ENCODE peak calls at places on chromosomes 7 and 10, in five cellular contexts. I is AG04450, Q is A549, S is uterus, C is cardiac muscle cell. Z is an unnamed sample.

GRCh38 chr7:137923380-137923779 is 76.6 kb upstream of the DGKI start:
- DNase-seq in I (no peak), Q (peak; percentile 15), S (no peak), C (no peak), Z (no peak)

GRCh38 chr10:14653271-14654161 is 121.2 kb downstream of the FAM107B start:
- DNase-seq in I (peak; percentile 38), Q (peak; percentile 86), S (peak; percentile 43), C (peak; percentile 87), Z (peak; percentile 47)

GRCh38 chr7:133429371-133429770 is 176.5 kb downstream of the EXOC4 start:
- DNase-seq in I (no peak), Q (no peak), S (no peak), C (peak; percentile 62), Z (no peak)

GRCh38 chr7:4830176-4830575 is 31.7 kb downstream of the PAPOLB start:
- DNase-seq in I (peak; percentile 20), Q (peak; percentile 35), S (peak; percentile 60), C (peak; percentile 81), Z (no peak)

GRCh38 chr10:70656489-70656888 is 15.8 kb upstream of the ADAMTS14 start:
- DNase-seq in I (peak; percentile 98), Q (no peak), S (no peak), C (peak; percentile 95), Z (no peak)

GRCh38 chr10:111113238-111113960 is 36.6 kb downstream of the ADRA2A start:
- DNase-seq in I (no peak), Q (no peak), S (no peak), C (no peak), Z (no peak)

GRCh38 chr10:13346912-13347234 is 1.2 kb downstream of the SEPHS1 start:
- DNase-seq in I (no peak), Q (peak; percentile 28), S (no peak), C (peak; percentile 2), Z (no peak)

GRCh38 chr7:131016230-131016629 is 282.2 kb upstream of the KLF14 start:
- DNase-seq in I (no peak), Q (no peak), S (no peak), C (no peak), Z (no peak)

GRCh38 chr10:32958992-32959703 is 1.1 kb upstream of the ITGB1 start:
- DNase-seq in I (no peak), Q (no peak), S (no peak), C (no peak), Z (no peak)

GRCh38 chr7:114986805-114987204 is 64.9 kb downstream of the MDFIC start:
- DNase-seq in I (no peak), Q (no peak), S (no peak), C (peak; percentile 36), Z (no peak)

GRCh38 chr7:98831641-98832221 is 38.1 kb downstream of the TMEM130 start:
- DNase-seq in I (no peak), Q (no peak), S (no peak), C (no peak), Z (no peak)

GRCh38 chr10:76036410-76036940 is 605.1 kb downstream of the LRMDA start:
- DNase-seq in I (peak; percentile 32), Q (peak; percentile 64), S (peak; percentile 85), C (peak; percentile 77), Z (peak; percentile 23)

GRCh38 chr10:500876-501275 is 188.6 kb downstream of the DIP2C start:
- DNase-seq in I (no peak), Q (no peak), S (no peak), C (peak; percentile 45), Z (no peak)

GRCh38 chr7:30437823-30438574 is 40.6 kb downstream of the NOD1 start:
- DNase-seq in I (no peak), Q (no peak), S (no peak), C (no peak), Z (no peak)

GRCh38 chr7:42232275-42232674 is 4.7 kb downstream of the GLI3 start:
- DNase-seq in I (no peak), Q (no peak), S (peak; percentile 62), C (peak; percentile 59), Z (no peak)

GRCh38 chr7:140269004-140269638 is 92.3 kb upstream of the KDM7A start:
- DNase-seq in I (no peak), Q (no peak), S (no peak), C (no peak), Z (no peak)

GRCh38 chr10:22658745-22659410 is 55.5 kb downstream of the PIP4K2A start:
- DNase-seq in I (no peak), Q (no peak), S (no peak), C (no peak), Z (no peak)

GRCh38 chr10:112805701-112806100 is 144.3 kb upstream of the TCF7L2 start:
- DNase-seq in I (no peak), Q (no peak), S (no peak), C (no peak), Z (no peak)

GRCh38 chr7:16403475-16403874 is 17.9 kb downstream of the CRPPA start:
- DNase-seq in I (no peak), Q (no peak), S (no peak), C (no peak), Z (no peak)

GRCh38 chr7:108442039-108442568 is 14.1 kb downstream of the NRCAM start:
- DNase-seq in I (no peak), Q (peak; percentile 39), S (no peak), C (no peak), Z (no peak)

GRCh38 chr7:20991544-20991943 is 204.9 kb upstream of the SP8 start:
- DNase-seq in I (no peak), Q (no peak), S (no peak), C (no peak), Z (no peak)

GRCh38 chr10:31374146-31374696 is 55.2 kb downstream of the ZEB1 start:
- DNase-seq in I (no peak), Q (no peak), S (no peak), C (no peak), Z (no peak)

GRCh38 chr10:74071151-74071550 is 73.2 kb downstream of the VCL start:
- DNase-seq in I (peak; percentile 82), Q (no peak), S (no peak), C (peak; percentile 80), Z (no peak)

GRCh38 chr10:68553138-68553537 is 7.0 kb upstream of the TET1 start:
- DNase-seq in I (no peak), Q (no peak), S (no peak), C (no peak), Z (no peak)

GRCh38 chr10:51489009-51489408 is 210.4 kb downstream of the CSTF2T start:
- DNase-seq in I (no peak), Q (no peak), S (no peak), C (no peak), Z (no peak)

GRCh38 chr7:118657391-118658005 is 433.0 kb downstream of the ANKRD7 start:
- DNase-seq in I (no peak), Q (no peak), S (no peak), C (no peak), Z (no peak)

GRCh38 chr7:152189026-152189425 is 163.6 kb downstream of the GALNT11 start:
- DNase-seq in I (no peak), Q (no peak), S (no peak), C (peak; percentile 31), Z (no peak)

GRCh38 chr10:132493246-132493755 is 44.3 kb upstream of the INPP5A start:
- DNase-seq in I (no peak), Q (no peak), S (peak; percentile 13), C (no peak), Z (no peak)

GRCh38 chr10:113139695-113140094 is 189.6 kb downstream of the TCF7L2 start:
- DNase-seq in I (no peak), Q (no peak), S (no peak), C (peak; percentile 43), Z (no peak)

GRCh38 chr7:130369110-130369711 is 11.1 kb upstream of the CPA1 start:
- DNase-seq in I (no peak), Q (no peak), S (no peak), C (peak; percentile 97), Z (peak; percentile 13)

GRCh38 chr10:129756912-129757861 is 206.9 kb downstream of the EBF3 start:
- DNase-seq in I (no peak), Q (no peak), S (peak; percentile 21), C (peak; percentile 28), Z (no peak)

GRCh38 chr7:2499181-2499580 is 20.4 kb upstream of the LFNG start:
- DNase-seq in I (no peak), Q (no peak), S (no peak), C (no peak), Z (no peak)
- H3K4me3 ChIP-seq in I (no peak overlapping the region), Q (no peak overlapping the region), S (no peak overlapping the region), C (no peak overlapping the region), Z (no peak overlapping the region)

GRCh38 chr10:62394556-62395018 is 20.4 kb downstream of the ZNF365 start:
- DNase-seq in I (no peak), Q (no peak), S (no peak), C (no peak), Z (no peak)
- TF ChIP-seq CTCF in I (no peak), Q (no peak), S (no peak), C (no peak), Z (no peak)

DNA sequence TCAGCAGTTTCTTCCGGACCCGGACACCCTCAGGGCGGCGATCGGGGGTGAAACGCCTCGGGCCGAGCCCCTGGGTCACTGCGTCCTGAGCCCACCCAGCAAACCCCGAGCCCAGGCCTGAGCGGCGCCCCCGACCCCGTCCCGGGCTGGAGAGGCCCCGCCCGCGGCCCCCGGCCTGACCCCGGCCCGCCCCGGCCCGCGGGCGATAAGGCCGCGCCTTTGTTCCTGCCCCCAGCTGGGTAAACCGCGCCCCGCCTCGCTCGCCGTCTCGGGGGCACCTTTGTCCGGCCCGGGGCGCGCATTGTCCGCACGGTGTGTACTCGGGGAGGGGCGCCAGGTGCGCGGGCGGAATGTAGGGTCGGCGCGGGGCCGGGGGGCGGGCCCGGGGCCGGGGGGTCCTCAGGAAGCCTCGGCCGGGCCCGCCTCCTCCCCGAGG is 10.8 kb downstream of the MNX1 start:
- DNase-seq in I (no peak), Q (no peak), S (no peak), C (no peak), Z (no peak)
- H3K4me3 ChIP-seq in I (peak overlapping the region; percentile 25), Q (peak overlapping the region; percentile 77), S (peak overlapping the region; percentile 21), C (peak overlapping the region; percentile 36), Z (peak overlapping the region; percentile 13)

DNA sequence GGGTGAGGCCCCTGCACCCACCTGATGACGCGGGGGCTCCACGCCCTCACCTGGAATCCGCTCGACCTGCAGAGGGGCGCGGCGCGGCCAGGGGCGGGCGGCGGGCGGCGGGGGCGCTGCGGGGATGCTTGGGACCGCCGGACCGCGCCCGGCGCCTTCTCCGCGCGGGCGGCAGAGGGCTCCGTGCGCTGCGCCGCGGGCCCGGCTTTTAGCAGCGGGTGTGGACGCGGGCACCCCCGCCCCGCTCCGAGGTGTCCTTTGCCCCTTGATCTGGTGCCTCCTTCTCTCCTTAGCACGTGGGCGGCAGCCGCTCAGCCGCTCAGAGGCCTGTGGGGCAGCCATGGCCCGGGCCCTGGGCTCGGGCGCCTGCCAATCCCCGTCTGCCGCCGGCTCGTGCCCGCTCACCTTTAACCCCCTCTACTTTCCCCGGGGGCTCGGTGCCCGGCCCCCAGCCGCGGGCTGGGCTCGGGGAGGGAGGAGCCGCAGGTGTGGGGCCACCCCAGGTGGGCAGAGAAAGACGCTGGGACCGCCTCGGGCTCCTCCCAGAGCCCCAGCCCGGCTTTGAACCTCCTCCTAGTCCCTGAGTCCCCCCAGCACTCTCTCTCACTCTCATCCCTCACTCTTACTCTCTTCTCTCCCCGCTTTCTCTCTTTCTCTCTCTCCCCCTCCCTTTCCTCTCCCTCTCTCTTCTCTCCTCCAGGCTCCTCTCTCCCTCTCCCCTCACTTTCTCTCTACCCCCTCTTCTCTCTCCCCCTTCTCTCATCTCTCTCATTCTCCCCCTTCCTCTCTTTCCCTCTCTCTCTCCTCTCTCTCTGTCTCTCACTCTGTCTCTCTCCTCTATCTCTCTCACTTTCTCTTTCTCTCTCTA is 19.7 kb upstream of the VPS37D start:
- DNase-seq in I (no peak), Q (peak; percentile 43), S (no peak), C (no peak), Z (no peak)
- TF ChIP-seq CTCF in I (no peak), Q (peak; percentile 50), S (peak; percentile 28), C (no peak), Z (peak; percentile 31)

Z was measured in LNCaP clone FGC.